ENCODE peak calls at places on chromosomes 2 and 18, in nine cellular contexts. O is T follicular helper cell; V is progenitor cell of endocrine pancreas; M is Kasumi-1; R is RCC 7860; Z is activated naive CD4-positive, alpha-beta T cell; J is HT1080; X is sigmoid colon; F is sciatic nerve. T is an unnamed sample.

GRCh38 chr2:3421053-3421452 is 41.6 kb downstream of the TRAPPC12 start:
- DNase-seq in O (no peak), V (no peak), M (no peak), R (no peak), Z (no peak), J (no peak), X (no peak), F (no peak), T (no peak)

GRCh38 chr2:208386546-208386945 is 20.0 kb upstream of the PTH2R start:
- DNase-seq in O (no peak), V (no peak), M (no peak), R (no peak), Z (no peak), J (no peak), X (no peak), F (no peak), T (no peak)

GRCh38 chr2:52537588-52537987 is 1230.0 kb upstream of the CHAC2 start:
- DNase-seq in O (no peak), V (no peak), M (no peak), R (no peak), Z (no peak), J (no peak), X (no peak), F (no peak), T (no peak)

GRCh38 chr2:236355911-236356310 is 91.7 kb upstream of the ASB18 start:
- DNase-seq in O (no peak), V (no peak), M (no peak), R (no peak), Z (no peak), J (no peak), X (no peak), F (no peak), T (no peak)

GRCh38 chr2:9984217-9984739 is 32.8 kb downstream of the GRHL1 start:
- DNase-seq in O (no peak), V (no peak), M (peak; percentile 74), R (peak; percentile 22), Z (no peak), J (peak; percentile 49), X (no peak), F (no peak), T (peak; percentile 48)

GRCh38 chr2:12487253-12488004 is 229.3 kb upstream of the TRIB2 start:
- DNase-seq in O (no peak), V (no peak), M (peak; percentile 30), R (no peak), Z (no peak), J (no peak), X (no peak), F (no peak), T (no peak)

GRCh38 chr2:215950009-215950408 is 63.3 kb downstream of the MREG start:
- DNase-seq in O (no peak), V (no peak), M (peak; percentile 57), R (peak; percentile 40), Z (no peak), J (peak; percentile 69), X (no peak), F (no peak), T (peak; percentile 12)

GRCh38 chr2:169767243-169767888 is 31.3 kb upstream of the SSB start:
- DNase-seq in O (peak; percentile 43), V (no peak), M (peak; percentile 89), R (peak; percentile 23), Z (peak; percentile 22), J (peak; percentile 27), X (peak; percentile 67), F (peak; percentile 73), T (peak; percentile 68)

GRCh38 chr2:191215205-191215604 is 30.0 kb upstream of the MYO1B start:
- DNase-seq in O (no peak), V (no peak), M (no peak), R (no peak), Z (no peak), J (no peak), X (no peak), F (no peak), T (no peak)

GRCh38 chr2:160293401-160293911 is 93.4 kb upstream of the ITGB6 start:
- DNase-seq in O (no peak), V (no peak), M (no peak), R (peak; percentile 59), Z (no peak), J (peak; percentile 79), X (peak; percentile 75), F (no peak), T (no peak)

GRCh38 chr2:218392891-218393462 is 6.7 kb upstream of the CTDSP1 start:
- DNase-seq in O (no peak), V (no peak), M (no peak), R (no peak), Z (no peak), J (no peak), X (no peak), F (no peak), T (no peak)

GRCh38 chr2:238638100-238638981 is 209.5 kb upstream of the TWIST2 start:
- DNase-seq in O (no peak), V (no peak), M (no peak), R (no peak), Z (no peak), J (no peak), X (no peak), F (no peak), T (no peak)

GRCh38 chr2:214550774-214551173 is 139.9 kb downstream of the VWC2L start:
- DNase-seq in O (no peak), V (no peak), M (peak; percentile 73), R (no peak), Z (no peak), J (peak; percentile 36), X (no peak), F (no peak), T (no peak)

GRCh38 chr2:42064417-42064942 is 16.7 kb downstream of the PKDCC start:
- DNase-seq in O (no peak), V (no peak), M (no peak), R (no peak), Z (no peak), J (no peak), X (no peak), F (no peak), T (no peak)

GRCh38 chr2:54584598-54584997 is 128.5 kb downstream of the SPTBN1 start:
- DNase-seq in O (no peak), V (no peak), M (no peak), R (no peak), Z (no peak), J (no peak), X (no peak), F (no peak), T (no peak)

GRCh38 chr2:109526442-109526970 is 87.3 kb downstream of the SEPTIN10 start:
- DNase-seq in O (no peak), V (no peak), M (no peak), R (no peak), Z (no peak), J (no peak), X (peak; percentile 50), F (peak; percentile 51), T (no peak)

GRCh38 chr2:71454221-71455010 is 1.1 kb downstream of the DYSF start:
- DNase-seq in O (no peak), V (no peak), M (peak; percentile 10), R (no peak), Z (no peak), J (no peak), X (peak; percentile 86), F (no peak), T (no peak)

GRCh38 chr2:904243-905024 is 46.2 kb upstream of the SNTG2 start:
- DNase-seq in O (no peak), V (no peak), M (no peak), R (no peak), Z (no peak), J (no peak), X (no peak), F (no peak), T (no peak)

GRCh38 chr2:174337337-174338154 is 2.8 kb downstream of the SP9 start:
- DNase-seq in O (no peak), V (no peak), M (peak; percentile 31), R (no peak), Z (no peak), J (no peak), X (no peak), F (no peak), T (peak; percentile 73)

GRCh38 chr18:2967820-2968219 is 45.1 kb downstream of the LPIN2 start:
- DNase-seq in O (no peak), V (no peak), M (no peak), R (no peak), Z (no peak), J (no peak), X (no peak), F (no peak), T (no peak)

GRCh38 chr2:104413890-104414289 is 440.0 kb upstream of the POU3F3 start:
- DNase-seq in O (no peak), V (no peak), M (no peak), R (no peak), Z (no peak), J (no peak), X (no peak), F (no peak), T (no peak)

GRCh38 chr2:184154438-184154837 is 443.9 kb upstream of the ZNF804A start:
- DNase-seq in O (no peak), V (no peak), M (no peak), R (no peak), Z (no peak), J (peak; percentile 42), X (no peak), F (no peak), T (no peak)

GRCh38 chr2:134780977-134781376 is 57.4 kb upstream of the ACMSD start:
- DNase-seq in O (no peak), V (no peak), M (no peak), R (no peak), Z (no peak), J (no peak), X (no peak), F (no peak), T (no peak)

GRCh38 chr2:195815083-195815482 is 158.1 kb downstream of the SLC39A10 start:
- DNase-seq in O (no peak), V (no peak), M (no peak), R (no peak), Z (no peak), J (no peak), X (no peak), F (no peak), T (no peak)

GRCh38 chr2:7860693-7861092 is 821.2 kb upstream of the ID2 start:
- DNase-seq in O (no peak), V (no peak), M (no peak), R (no peak), Z (no peak), J (peak; percentile 22), X (no peak), F (no peak), T (no peak)

GRCh38 chr2:8515390-8515761 is 166.5 kb upstream of the ID2 start:
- DNase-seq in O (peak; percentile 15), V (no peak), M (peak; percentile 98), R (no peak), Z (no peak), J (no peak), X (no peak), F (no peak), T (no peak)

GRCh38 chr2:46831037-46831868 is 84.4 kb downstream of the MCFD2 start:
- DNase-seq in O (no peak), V (no peak), M (no peak), R (no peak), Z (no peak), J (no peak), X (no peak), F (no peak), T (no peak)

GRCh38 chr2:27545348-27546141 is 37.3 kb upstream of the ZNF512 start:
- DNase-seq in O (no peak), V (no peak), M (no peak), R (peak; percentile 47), Z (no peak), J (peak; percentile 40), X (no peak), F (no peak), T (no peak)

GRCh38 chr2:23436346-23437099 is 51.5 kb downstream of the KLHL29 start:
- DNase-seq in O (no peak), V (no peak), M (no peak), R (no peak), Z (peak; percentile 3), J (peak; percentile 21), X (peak; percentile 68), F (no peak), T (no peak)

GRCh38 chr2:112322919-112323318 is 47.5 kb downstream of the ZC3H6 start:
- DNase-seq in O (no peak), V (no peak), M (no peak), R (no peak), Z (no peak), J (no peak), X (no peak), F (no peak), T (no peak)

GRCh38 chr2:210531482-210531881 is 24.9 kb upstream of the CPS1 start:
- DNase-seq in O (no peak), V (no peak), M (no peak), R (no peak), Z (no peak), J (no peak), X (no peak), F (no peak), T (no peak)

T was measured in HuH-7.5.